ENCODE peak calls at places on chromosome X, in seven cellular contexts. R, Y, I, F, U, E and W are unnamed samples.

GRCh38 chrX:20515841-20516461 is 249.2 kb upstream of the RPS6KA3 start:
- DNase-seq in R (peak; percentile 51), Y (peak; percentile 90), I (no peak), F (no peak), U (peak; percentile 4), E (no peak), W (peak; percentile 87)

GRCh38 chrX:155313766-155314165 is 20.6 kb downstream of the CLIC2 start:
- DNase-seq in R (no peak), Y (peak; percentile 6), I (no peak), F (no peak), U (no peak), E (no peak), W (no peak)

GRCh38 chrX:20217279-20217678 is 49.4 kb downstream of the RPS6KA3 start:
- DNase-seq in R (peak; percentile 7), Y (peak; percentile 79), I (no peak), F (no peak), U (no peak), E (no peak), W (peak; percentile 59)

GRCh38 chrX:41397768-41398167 is 49.4 kb upstream of the NYX start:
- DNase-seq in R (no peak), Y (no peak), I (no peak), F (no peak), U (no peak), E (no peak), W (no peak)

GRCh38 chrX:22056235-22056634 is 24.1 kb downstream of the PHEX start:
- DNase-seq in R (no peak), Y (no peak), I (no peak), F (no peak), U (no peak), E (no peak), W (no peak)

GRCh38 chrX:106611682-106612402 is at the start of gene RADX:
- DNase-seq in R (peak; percentile 89), Y (peak; percentile 61), I (peak; percentile 82), F (peak; percentile 91), U (peak; percentile 56), E (peak; percentile 84), W (peak; percentile 66)

GRCh38 chrX:76253432-76253831 is 80.6 kb downstream of the PBDC1 start:
- DNase-seq in R (peak; percentile 39), Y (peak; percentile 56), I (peak; percentile 18), F (no peak), U (peak; percentile 12), E (peak; percentile 37), W (peak; percentile 19)

GRCh38 chrX:52262195-52262546 is 77.5 kb downstream of the MAGED4 start:
- DNase-seq in R (no peak), Y (no peak), I (no peak), F (no peak), U (no peak), E (no peak), W (peak; percentile 0)

GRCh38 chrX:150887906-150888465 is 10.5 kb downstream of the CD99L2 start:
- DNase-seq in R (no peak), Y (peak; percentile 56), I (no peak), F (no peak), U (no peak), E (no peak), W (peak; percentile 64)

GRCh38 chrX:122219226-122219625 is 964.9 kb upstream of the GRIA3 start:
- DNase-seq in R (no peak), Y (peak; percentile 7), I (no peak), F (no peak), U (no peak), E (no peak), W (no peak)

GRCh38 chrX:53223955-53224859 is 800 bp downstream of the KDM5C start:
- DNase-seq in R (peak; percentile 35), Y (peak; percentile 62), I (no peak), F (no peak), U (no peak), E (peak; percentile 27), W (peak; percentile 70)

GRCh38 chrX:96579252-96579651 is 105.4 kb upstream of the DIAPH2 start:
- DNase-seq in R (no peak), Y (no peak), I (no peak), F (no peak), U (no peak), E (no peak), W (no peak)

GRCh38 chrX:140765043-140765784 is 55.7 kb downstream of the LINC00632 start:
- DNase-seq in R (peak; percentile 35), Y (peak; percentile 58), I (no peak), F (no peak), U (no peak), E (no peak), W (peak; percentile 38)

GRCh38 chrX:110403839-110404238 is 45.2 kb downstream of the RTL9 start:
- DNase-seq in R (no peak), Y (peak; percentile 69), I (no peak), F (no peak), U (no peak), E (no peak), W (peak; percentile 66)

GRCh38 chrX:25191403-25191802 is 175.6 kb upstream of the ARX start:
- DNase-seq in R (no peak), Y (no peak), I (no peak), F (no peak), U (no peak), E (no peak), W (no peak)

GRCh38 chrX:36401774-36402173 is 482.2 kb downstream of the CFAP47 start:
- DNase-seq in R (no peak), Y (no peak), I (no peak), F (no peak), U (no peak), E (no peak), W (no peak)
- TF ChIP-seq CTCF in R (no peak), Y (no peak), I (no peak), F (no peak), U (no peak), E (no peak), W (no peak)

GRCh38 chrX:40144576-40144975 is 46.8 kb upstream of the BCOR start:
- DNase-seq in R (no peak), Y (no peak), I (no peak), F (no peak), U (no peak), E (no peak), W (no peak)
- H3K4me3 ChIP-seq in R (no peak overlapping the region), Y (no peak overlapping the region), I (no peak overlapping the region), F (no peak overlapping the region), U (no peak overlapping the region), E (no peak overlapping the region), W (no peak overlapping the region)

GRCh38 chrX:129617420-129617819 is 37.3 kb downstream of the APLN start:
- DNase-seq in R (no peak), Y (no peak), I (no peak), F (no peak), U (no peak), E (no peak), W (no peak)

GRCh38 chrX:129618997-129619396 is 35.8 kb downstream of the APLN start:
- DNase-seq in R (no peak), Y (no peak), I (no peak), F (no peak), U (no peak), E (no peak), W (no peak)

GRCh38 chrX:129626026-129626425 is 28.7 kb downstream of the APLN start:
- DNase-seq in R (no peak), Y (no peak), I (no peak), F (no peak), U (no peak), E (no peak), W (no peak)

DNA sequence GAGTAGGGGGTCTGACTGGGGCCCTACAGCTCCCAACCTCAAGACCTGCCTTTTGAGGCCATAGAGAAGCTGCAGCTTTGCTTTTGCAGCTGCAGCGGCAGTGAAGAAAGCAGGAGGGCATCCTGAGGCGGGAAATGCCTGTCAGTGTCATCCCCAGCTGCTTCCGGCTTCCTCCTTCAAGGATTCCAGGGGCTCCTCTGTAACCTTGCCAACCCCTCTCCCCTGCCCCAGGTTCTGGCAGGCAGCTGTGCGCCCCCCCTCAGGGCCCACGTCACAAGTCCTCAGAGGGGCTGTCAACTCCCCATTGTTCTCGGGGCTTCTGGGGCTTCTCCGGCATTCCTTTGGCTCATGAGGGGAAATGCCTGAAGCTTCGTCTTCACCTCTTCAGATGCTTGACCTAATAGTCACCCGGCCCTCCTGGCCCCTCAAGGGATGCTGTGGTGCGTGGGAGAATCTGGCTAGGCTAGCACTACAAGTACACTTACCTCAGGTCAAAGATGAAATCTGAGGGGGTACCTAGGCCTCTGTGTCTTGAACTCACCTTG is 31.9 kb downstream of the APLN start:
- DNase-seq in R (peak; percentile 17), Y (peak; percentile 92), I (no peak), F (no peak), U (no peak), E (no peak), W (peak; percentile 77)
- TF ChIP-seq CTCF in R (no peak), Y (no peak), I (no peak), F (no peak), U (no peak), E (no peak), W (no peak)

GRCh38 chrX:71668248-71668595 is 876 bp downstream of the LOC101059915 start:
- DNase-seq in R (no peak), Y (no peak), I (no peak), F (no peak), U (no peak), E (no peak), W (no peak)

GRCh38 chrX:71667328-71668247 is at the start of gene LOC101059915:
- DNase-seq in R (no peak), Y (no peak), I (no peak), F (peak; percentile 38), U (no peak), E (no peak), W (no peak)

GRCh38 chrX:71671938-71672337 is 4.6 kb downstream of the LOC101059915 start:
- DNase-seq in R (no peak), Y (no peak), I (no peak), F (no peak), U (no peak), E (no peak), W (no peak)

GRCh38 chrX:71669492-71669891 is 2.1 kb downstream of the LOC101059915 start:
- DNase-seq in R (no peak), Y (no peak), I (no peak), F (peak; percentile 20), U (no peak), E (no peak), W (no peak)

GRCh38 chrX:71671043-71671829 is 3.9 kb downstream of the LOC101059915 start:
- DNase-seq in R (no peak), Y (no peak), I (no peak), F (peak; percentile 25), U (no peak), E (no peak), W (no peak)
- H3K4me3 ChIP-seq in R (no peak overlapping the region), Y (no peak overlapping the region), I (no peak overlapping the region), F (no peak overlapping the region), U (no peak overlapping the region), E (no peak overlapping the region), W (no peak overlapping the region)

GRCh38 chrX:47620303-47620685 is 637 bp upstream of the SYN1 start:
- DNase-seq in R (no peak), Y (no peak), I (no peak), F (no peak), U (no peak), E (no peak), W (no peak)
- TF ChIP-seq CTCF in R (no peak), Y (no peak), I (no peak), F (no peak), U (no peak), E (no peak), W (no peak)